ENCODE peak calls at places on chromosomes 13 and 19, in seven cellular contexts. Z is astrocyte of the cerebellum; S is stimulated activated CD4-positive, alpha-beta T cell treated with anti-CD3 and anti-CD28 coated beads, Interleukin-1b, Interleukin-23, amount 100 ng/mL, for 24 hours; Q is fibroblast of the aortic adventitia; A is amniotic stem cell; U is activated CD8-positive, alpha-beta memory T cell treated with anti-CD3 and anti-CD28 coated beads for 48 hours; N is left colon. F is an unnamed sample.

GRCh38 chr13:102128216-102128800 is 273.5 kb downstream of the FGF14 start:
- DNase-seq in Z (peak), S (no peak), Q (peak), A (no peak), U (no peak), N (no peak), F (no peak)

GRCh38 chr13:91087276-91087675 is 260.2 kb upstream of the MIR17HG start:
- DNase-seq in Z (no peak), S (no peak), Q (no peak), A (no peak), U (no peak), N (no peak), F (no peak)

GRCh38 chr19:51142119-51142518 is at the start of gene SIGLEC7:
- DNase-seq in Z (no peak), S (no peak), Q (no peak), A (no peak), U (no peak), N (no peak), F (no peak)

GRCh38 chr19:39407394-39407643 is 672 bp downstream of the ZFP36 start:
- DNase-seq in Z (no peak), S (no peak), Q (no peak), A (no peak), U (no peak), N (no peak), F (no peak)

GRCh38 chr19:1663854-1664253 is 11.4 kb upstream of the TCF3 start:
- DNase-seq in Z (no peak), S (no peak), Q (no peak), A (no peak), U (peak), N (no peak), F (peak)

GRCh38 chr19:39943586-39943985 is 9.2 kb upstream of the FCGBP start:
- DNase-seq in Z (no peak), S (no peak), Q (no peak), A (no peak), U (no peak), N (peak), F (peak)

GRCh38 chr19:6572217-6572616 is 18.7 kb downstream of the CD70 start:
- DNase-seq in Z (no peak), S (no peak), Q (no peak), A (no peak), U (no peak), N (peak), F (peak)

GRCh38 chr13:66656050-66656449 is 574.1 kb downstream of the PCDH9 start:
- DNase-seq in Z (no peak), S (no peak), Q (no peak), A (no peak), U (no peak), N (no peak), F (no peak)

GRCh38 chr13:112905990-112906641 is 62.9 kb upstream of the MCF2L start:
- DNase-seq in Z (no peak), S (no peak), Q (no peak), A (no peak), U (no peak), N (no peak), F (no peak)

GRCh38 chr19:53906211-53907192 is 2.6 kb upstream of the CACNG7 start:
- DNase-seq in Z (no peak), S (peak), Q (peak), A (no peak), U (peak), N (no peak), F (peak)

GRCh38 chr13:45184693-45185092 is 16.2 kb downstream of the KCTD4 start:
- DNase-seq in Z (no peak), S (no peak), Q (no peak), A (no peak), U (no peak), N (no peak), F (no peak)

GRCh38 chr13:43200736-43201135 is 177.3 kb downstream of the DNAJC15 start:
- DNase-seq in Z (no peak), S (no peak), Q (no peak), A (no peak), U (no peak), N (no peak), F (no peak)

GRCh38 chr13:77338961-77339401 is 12.1 kb upstream of the MYCBP2 start:
- DNase-seq in Z (no peak), S (no peak), Q (no peak), A (no peak), U (no peak), N (no peak), F (no peak)

GRCh38 chr13:40682449-40683240 is 16.2 kb upstream of the FOXO1 start:
- DNase-seq in Z (no peak), S (no peak), Q (peak), A (peak), U (no peak), N (no peak), F (no peak)

GRCh38 chr19:860481-861098 is 1.1 kb downstream of the CFD start:
- DNase-seq in Z (no peak), S (no peak), Q (peak), A (no peak), U (peak), N (peak), F (peak)

GRCh38 chr13:30869491-30869890 is 36.6 kb upstream of the MEDAG start:
- DNase-seq in Z (no peak), S (no peak), Q (peak), A (no peak), U (no peak), N (no peak), F (no peak)

GRCh38 chr13:36098080-36098479 is 33.1 kb downstream of the DCLK1 start:
- DNase-seq in Z (no peak), S (no peak), Q (peak), A (no peak), U (no peak), N (no peak), F (no peak)

GRCh38 chr13:110663491-110663890 is 42.4 kb downstream of the CARS2 start:
- DNase-seq in Z (no peak), S (no peak), Q (no peak), A (no peak), U (no peak), N (no peak), F (no peak)

GRCh38 chr19:5547881-5548280 is 19.9 kb downstream of the TINCR start:
- DNase-seq in Z (peak), S (no peak), Q (peak), A (no peak), U (no peak), N (no peak), F (peak)

GRCh38 chr13:94344126-94344863 is 135.2 kb downstream of the DCT start:
- DNase-seq in Z (no peak), S (no peak), Q (peak), A (no peak), U (no peak), N (no peak), F (no peak)

GRCh38 chr19:10379880-10380310 is 477 bp downstream of the TYK2 start:
- DNase-seq in Z (no peak), S (no peak), Q (no peak), A (no peak), U (no peak), N (no peak), F (no peak)

GRCh38 chr19:2271516-2272103 is 10.4 kb downstream of the PEAK3 start:
- DNase-seq in Z (peak), S (no peak), Q (peak), A (peak), U (no peak), N (no peak), F (no peak)

GRCh38 chr13:34156841-34157365 is 339.0 kb downstream of the RFC3 start:
- DNase-seq in Z (peak), S (peak), Q (peak), A (peak), U (peak), N (peak), F (peak)

GRCh38 chr13:76512676-76513277 is 373.4 kb downstream of the KCTD12 start:
- DNase-seq in Z (peak), S (no peak), Q (peak), A (peak), U (no peak), N (no peak), F (no peak)

GRCh38 chr13:49836516-49836915 is 44.0 kb upstream of the KPNA3 start:
- DNase-seq in Z (no peak), S (no peak), Q (no peak), A (no peak), U (no peak), N (no peak), F (no peak)

GRCh38 chr19:13014921-13015280 is 19.6 kb downstream of the NFIX start:
- DNase-seq in Z (no peak), S (no peak), Q (peak), A (no peak), U (no peak), N (no peak), F (no peak)

GRCh38 chr13:30708541-30708940 is 26.8 kb upstream of the ALOX5AP start:
- DNase-seq in Z (no peak), S (no peak), Q (peak), A (no peak), U (no peak), N (no peak), F (no peak)

GRCh38 chr13:41457589-41458186 is 338 bp downstream of the RGCC start:
- DNase-seq in Z (no peak), S (no peak), Q (no peak), A (no peak), U (no peak), N (no peak), F (peak)

GRCh38 chr13:76677047-76677446 is 209.2 kb downstream of the KCTD12 start:
- DNase-seq in Z (peak), S (no peak), Q (peak), A (no peak), U (no peak), N (no peak), F (no peak)

GRCh38 chr13:44231786-44232516 is 141.7 kb upstream of the SERP2 start:
- DNase-seq in Z (peak), S (no peak), Q (peak), A (peak), U (no peak), N (peak), F (peak)

GRCh38 chr19:49427855-49428546 is 2.8 kb downstream of the GFY start:
- DNase-seq in Z (no peak), S (no peak), Q (no peak), A (no peak), U (no peak), N (no peak), F (no peak)

GRCh38 chr13:58858870-58859371 is 1227.4 kb downstream of the PCDH17 start:
- DNase-seq in Z (no peak), S (no peak), Q (no peak), A (no peak), U (no peak), N (no peak), F (no peak)

GRCh38 chr13:91652389-91652788 is 254.0 kb downstream of the GPC5 start:
- DNase-seq in Z (no peak), S (no peak), Q (no peak), A (no peak), U (no peak), N (no peak), F (no peak)

GRCh38 chr19:39406656-39407393 is at the start of gene ZFP36:
- DNase-seq in Z (no peak), S (peak), Q (peak), A (peak), U (peak), N (peak), F (peak)

GRCh38 chr13:26534036-26534726 is 23.3 kb upstream of the WASF3 start:
- DNase-seq in Z (no peak), S (no peak), Q (no peak), A (no peak), U (no peak), N (no peak), F (no peak)

GRCh38 chr13:110403721-110404120 is 96.6 kb downstream of the COL4A2 start:
- DNase-seq in Z (no peak), S (no peak), Q (no peak), A (no peak), U (no peak), N (no peak), F (no peak)

GRCh38 chr13:112118451-112119064 is 51.6 kb downstream of the SOX1 start:
- DNase-seq in Z (no peak), S (no peak), Q (no peak), A (no peak), U (no peak), N (no peak), F (peak)

GRCh38 chr13:27082325-27082724 is 89.3 kb downstream of the USP12 start:
- DNase-seq in Z (no peak), S (no peak), Q (peak), A (no peak), U (no peak), N (no peak), F (no peak)

GRCh38 chr19:31318790-31319189 is 30.4 kb downstream of the TSHZ3 start:
- DNase-seq in Z (no peak), S (no peak), Q (no peak), A (no peak), U (no peak), N (no peak), F (no peak)

F was measured in mucosa of descending colon.